ENCODE peak calls at places on chromosomes 5 and 9, in five cellular contexts. Y is GM06990, D is endothelial cell of umbilical vein, O is H1, Z is epithelial cell of esophagus. K is an unnamed sample.

GRCh38 chr9:126146254-126147145 is 180.1 kb upstream of the MVB12B start:
- DNase-seq in Y (peak), D (peak), O (peak), Z (peak), K (peak)

GRCh38 chr5:72301557-72301956 is 18.5 kb downstream of the MRPS27 start:
- DNase-seq in Y (peak), D (no peak), O (no peak), Z (no peak), K (no peak)

GRCh38 chr5:87010736-87011135 is 256.9 kb upstream of the RASA1 start:
- DNase-seq in Y (no peak), D (no peak), O (no peak), Z (no peak), K (no peak)

GRCh38 chr9:117008461-117008860 is 321.4 kb downstream of the TRIM32 start:
- DNase-seq in Y (no peak), D (no peak), O (no peak), Z (no peak), K (no peak)

GRCh38 chr5:143064207-143064606 is 294.0 kb downstream of the ARHGAP26 start:
- DNase-seq in Y (no peak), D (peak), O (no peak), Z (peak), K (peak)

GRCh38 chr5:11477786-11478185 is 426.5 kb downstream of the CTNND2 start:
- DNase-seq in Y (no peak), D (no peak), O (no peak), Z (no peak), K (no peak)

GRCh38 chr5:137036630-137037029 is 462.5 kb downstream of the SPOCK1 start:
- DNase-seq in Y (no peak), D (peak), O (peak), Z (no peak), K (no peak)

GRCh38 chr5:125189451-125190051 is 443.1 kb upstream of the ZNF608 start:
- DNase-seq in Y (no peak), D (peak), O (no peak), Z (peak), K (peak)

GRCh38 chr5:166722939-166723338 is 1568.5 kb upstream of the WWC1 start:
- DNase-seq in Y (no peak), D (no peak), O (no peak), Z (peak), K (peak)

GRCh38 chr9:96031366-96031824 is 155.9 kb downstream of the ERCC6L2 start:
- DNase-seq in Y (no peak), D (no peak), O (no peak), Z (peak), K (peak)

GRCh38 chr9:126633881-126634558 is 20.3 kb downstream of the LMX1B start:
- DNase-seq in Y (no peak), D (no peak), O (no peak), Z (peak), K (no peak)

GRCh38 chr5:126884269-126884819 is 107.4 kb downstream of the LMNB1 start:
- DNase-seq in Y (no peak), D (peak), O (no peak), Z (peak), K (peak)

GRCh38 chr5:115616892-115617291 is 8.9 kb downstream of the TMED7 start:
- DNase-seq in Y (no peak), D (no peak), O (no peak), Z (no peak), K (no peak)

GRCh38 chr9:113131689-113132151 is 19.1 kb upstream of the SLC31A2 start:
- DNase-seq in Y (no peak), D (peak), O (no peak), Z (peak), K (no peak)

GRCh38 chr5:121380066-121380465 is 471.6 kb upstream of the FTMT start:
- DNase-seq in Y (no peak), D (no peak), O (no peak), Z (no peak), K (no peak)

GRCh38 chr5:123089971-123090640 is 1.1 kb downstream of the PRDM6 start:
- DNase-seq in Y (no peak), D (peak), O (no peak), Z (peak), K (no peak)

GRCh38 chr5:89286320-89286719 is 403.3 kb upstream of the MEF2C start:
- DNase-seq in Y (no peak), D (no peak), O (no peak), Z (no peak), K (no peak)

GRCh38 chr9:133250741-133251170 is 24.2 kb downstream of the ABO start:
- DNase-seq in Y (no peak), D (no peak), O (no peak), Z (peak), K (peak)

GRCh38 chr5:143986567-143987242 is 174.7 kb downstream of the HMHB1 start:
- DNase-seq in Y (no peak), D (peak), O (no peak), Z (no peak), K (no peak)

GRCh38 chr5:68054625-68055024 is 160.9 kb upstream of the PIK3R1 start:
- DNase-seq in Y (no peak), D (peak), O (no peak), Z (no peak), K (no peak)

GRCh38 chr5:470961-471749 is 28.2 kb downstream of the EXOC3 start:
- DNase-seq in Y (no peak), D (no peak), O (no peak), Z (no peak), K (no peak)

GRCh38 chr9:91245432-91246313 is 116.0 kb downstream of the AUH start:
- DNase-seq in Y (no peak), D (peak), O (no peak), Z (peak), K (peak)

GRCh38 chr9:81906656-81907055 is 21.6 kb upstream of the SPATA31D4 start:
- DNase-seq in Y (no peak), D (no peak), O (no peak), Z (peak), K (peak)

GRCh38 chr5:87769137-87769536 is 356.4 kb upstream of the CCNH start:
- DNase-seq in Y (no peak), D (no peak), O (no peak), Z (peak), K (peak)

GRCh38 chr5:34923694-34924461 is 5.5 kb upstream of the DNAJC21 start:
- DNase-seq in Y (no peak), D (peak), O (no peak), Z (peak), K (peak)

GRCh38 chr5:159504106-159504856 is 174.0 kb upstream of the IL12B start:
- DNase-seq in Y (no peak), D (no peak), O (no peak), Z (peak), K (peak)

GRCh38 chr5:137735531-137736284 is at the start of gene KLHL3:
- DNase-seq in Y (peak), D (peak), O (peak), Z (peak), K (peak)

GRCh38 chr5:171906171-171906570 is 100.3 kb downstream of the FBXW11 start:
- DNase-seq in Y (no peak), D (peak), O (no peak), Z (no peak), K (no peak)

GRCh38 chr5:60023255-60023654 is 129.7 kb upstream of the PDE4D start:
- DNase-seq in Y (no peak), D (no peak), O (no peak), Z (no peak), K (no peak)

GRCh38 chr5:39526914-39527477 is 102.2 kb upstream of the DAB2 start:
- DNase-seq in Y (no peak), D (peak), O (no peak), Z (no peak), K (no peak)

GRCh38 chr5:177128551-177128976 is 5.0 kb upstream of the NSD1 start:
- DNase-seq in Y (no peak), D (no peak), O (no peak), Z (peak), K (peak)

GRCh38 chr5:79736528-79737514 is 47.2 kb downstream of the CMYA5 start:
- DNase-seq in Y (no peak), D (no peak), O (no peak), Z (no peak), K (no peak)

GRCh38 chr5:40206030-40206429 is 473.7 kb upstream of the PTGER4 start:
- DNase-seq in Y (no peak), D (no peak), O (no peak), Z (no peak), K (no peak)

GRCh38 chr5:126479810-126480209 is 56.6 kb downstream of the GRAMD2B start:
- DNase-seq in Y (no peak), D (no peak), O (no peak), Z (no peak), K (no peak)

GRCh38 chr5:100840364-100840763 is 62.7 kb downstream of the ST8SIA4 start:
- DNase-seq in Y (peak), D (peak), O (no peak), Z (peak), K (peak)

DNA sequence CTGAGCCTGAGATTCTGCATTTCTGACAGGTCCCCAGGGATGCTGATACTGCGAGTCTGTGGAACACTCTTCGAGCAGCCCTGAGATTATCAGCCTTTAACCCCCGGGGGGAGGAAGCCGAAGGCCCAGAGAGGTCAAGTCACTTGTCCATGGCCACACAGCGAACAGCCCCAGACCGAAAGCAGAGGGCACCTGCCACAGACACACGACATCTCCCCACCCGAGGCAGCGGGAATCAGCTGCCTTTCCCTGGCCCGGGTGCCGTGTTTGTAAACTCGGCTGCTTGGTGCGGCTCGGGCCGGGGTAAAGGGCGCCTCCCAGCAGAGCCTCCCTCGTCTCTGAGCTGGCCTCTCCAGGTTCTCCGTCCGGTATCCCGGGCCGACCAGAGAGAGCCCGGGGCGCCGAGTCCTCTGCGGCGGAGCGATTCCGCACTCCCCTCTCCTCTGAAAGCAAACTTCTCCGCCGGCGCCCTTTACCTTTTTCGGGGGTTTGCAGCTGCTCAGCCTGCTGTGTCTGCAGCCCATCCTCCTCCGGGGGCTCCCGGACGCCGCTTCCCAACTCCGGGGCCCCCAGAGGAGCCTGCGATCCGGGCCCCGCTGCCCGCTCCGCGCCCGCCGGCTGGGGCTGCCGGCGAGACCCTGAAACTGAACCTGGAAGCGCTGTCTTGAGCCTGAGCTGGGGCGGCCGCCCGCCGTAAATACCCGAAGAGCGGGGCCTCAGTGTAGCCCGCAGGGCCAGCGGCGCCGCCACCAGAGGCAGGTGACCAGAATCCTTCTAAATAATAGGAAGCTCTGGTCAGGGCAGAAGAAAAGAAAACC is at the start of gene CCDC69:
- DNase-seq in Y (peak), D (peak), O (no peak), Z (peak), K (peak)
- TF ChIP-seq CTCF in Y (no peak), D (peak), O (no peak), Z (no peak), K (peak)

GRCh38 chr5:61246768-61247307 is 84.6 kb upstream of the SMIM15 start:
- DNase-seq in Y (no peak), D (no peak), O (no peak), Z (no peak), K (no peak)

GRCh38 chr5:61245486-61245885 is 83.2 kb upstream of the SMIM15 start:
- DNase-seq in Y (no peak), D (no peak), O (no peak), Z (peak), K (peak)

DNA sequence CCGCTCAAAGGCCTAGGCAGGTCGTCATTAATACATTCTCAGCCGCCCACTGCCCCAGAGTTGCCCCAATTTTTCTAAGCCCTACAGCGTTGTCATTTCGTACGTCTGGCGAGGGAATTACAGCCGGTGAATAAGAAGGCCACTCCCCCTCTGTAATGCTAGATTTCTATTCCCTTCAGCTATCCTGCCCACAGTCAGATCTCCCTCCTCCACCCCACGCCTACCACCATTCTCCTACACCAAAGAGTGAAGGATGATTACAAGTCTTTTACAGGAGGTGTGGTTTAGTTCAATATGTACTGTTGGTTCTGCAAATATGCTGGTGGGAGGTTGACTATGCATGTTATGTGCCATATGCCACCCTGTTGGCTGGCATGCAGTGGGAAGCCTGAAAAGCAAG is 83.7 kb upstream of the SMIM15 start:
- DNase-seq in Y (no peak), D (no peak), O (no peak), Z (peak), K (peak)
- H3K4me3 ChIP-seq in Y (no peak), D (no peak), O (no peak), Z (no peak), K (no peak)

GRCh38 chr9:89430995-89431394 is 66.9 kb downstream of the SEMA4D start:
- DNase-seq in Y (no peak), D (no peak), O (no peak), Z (peak), K (peak)

GRCh38 chr9:89428222-89428761 is 69.6 kb downstream of the SEMA4D start:
- DNase-seq in Y (no peak), D (no peak), O (no peak), Z (no peak), K (no peak)

GRCh38 chr9:89427621-89428221 is 70.2 kb downstream of the SEMA4D start:
- DNase-seq in Y (no peak), D (no peak), O (no peak), Z (no peak), K (no peak)

GRCh38 chr9:89426389-89426961 is 71.4 kb downstream of the SEMA4D start:
- DNase-seq in Y (peak), D (no peak), O (no peak), Z (no peak), K (no peak)

DNA sequence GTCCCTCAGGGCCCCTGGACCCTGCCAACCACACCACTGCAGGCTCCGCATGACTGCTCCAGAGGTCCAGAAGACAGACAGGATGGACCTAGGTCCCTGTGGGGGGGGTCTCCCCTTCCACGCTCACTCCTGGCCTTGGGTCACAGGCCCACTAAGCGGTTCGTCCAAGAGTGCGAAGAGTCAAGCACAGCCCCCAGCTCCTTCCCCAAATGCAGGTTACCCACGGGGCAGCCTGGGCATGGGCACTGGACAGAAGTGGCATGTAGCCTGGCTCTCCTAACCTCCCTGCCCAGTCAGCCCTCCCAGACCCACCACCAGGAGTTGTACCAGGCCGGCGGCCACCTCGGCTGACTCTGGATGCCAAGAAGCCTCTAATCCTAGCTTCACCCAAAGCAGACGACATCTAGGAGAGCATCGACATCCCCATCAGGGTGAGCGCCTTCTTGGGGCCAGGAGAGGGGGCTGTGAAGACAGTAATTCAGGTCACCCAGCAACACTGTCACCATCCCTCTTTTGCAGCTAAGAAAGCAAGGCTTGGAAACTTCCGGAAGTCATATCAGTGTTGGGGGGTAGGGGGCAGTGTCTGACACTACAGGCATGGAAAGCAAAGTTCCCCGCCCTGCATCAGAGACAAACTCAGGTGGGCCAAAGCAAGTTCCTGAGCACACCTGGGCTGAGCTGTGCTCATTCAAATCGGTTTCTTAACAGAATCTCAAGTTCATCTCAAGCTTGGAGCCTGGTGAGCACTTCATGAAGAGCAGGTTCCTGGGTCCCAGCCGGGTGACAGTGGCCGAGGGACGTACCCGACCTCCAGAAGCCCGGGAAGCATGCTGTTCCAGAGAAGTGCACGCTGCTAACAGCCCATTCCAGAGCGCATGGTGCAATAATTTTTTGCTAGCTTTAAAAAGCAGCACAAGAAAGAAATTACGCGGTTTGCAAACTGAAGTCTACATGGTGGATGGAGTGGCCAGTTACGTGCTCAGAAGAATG is 68.7 kb downstream of the SEMA4D start:
- DNase-seq in Y (no peak), D (peak), O (peak), Z (no peak), K (no peak)
- TF ChIP-seq CTCF in Y (peak), D (peak), O (no peak), Z (no peak), K (peak)

DNA sequence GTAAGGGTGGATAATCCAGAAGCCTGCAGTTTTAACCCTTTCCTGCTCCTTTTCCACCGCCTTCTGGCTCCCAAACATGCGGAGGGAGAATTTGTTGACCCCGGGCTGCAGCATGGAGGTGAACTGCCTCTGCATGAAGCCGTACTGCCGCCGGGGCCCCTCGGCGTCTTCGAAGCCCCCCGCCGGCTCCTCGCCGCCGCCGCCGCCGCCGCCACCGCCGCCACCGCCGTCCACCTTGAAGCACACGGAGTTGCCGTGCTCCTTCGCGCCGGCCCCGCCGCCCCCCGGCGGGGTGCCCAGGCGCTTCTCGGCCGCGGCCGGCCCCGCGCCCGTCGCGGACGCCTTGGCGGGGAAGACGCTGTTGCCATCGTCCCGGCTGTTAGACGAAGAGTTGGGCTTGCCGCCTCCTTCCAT is 493 bp downstream of the HCN1 start:
- DNase-seq in Y (no peak), D (no peak), O (no peak), Z (no peak), K (no peak)
- H3K4me3 ChIP-seq in Y (no peak), D (no peak), O (peak), Z (no peak), K (no peak)

DNA sequence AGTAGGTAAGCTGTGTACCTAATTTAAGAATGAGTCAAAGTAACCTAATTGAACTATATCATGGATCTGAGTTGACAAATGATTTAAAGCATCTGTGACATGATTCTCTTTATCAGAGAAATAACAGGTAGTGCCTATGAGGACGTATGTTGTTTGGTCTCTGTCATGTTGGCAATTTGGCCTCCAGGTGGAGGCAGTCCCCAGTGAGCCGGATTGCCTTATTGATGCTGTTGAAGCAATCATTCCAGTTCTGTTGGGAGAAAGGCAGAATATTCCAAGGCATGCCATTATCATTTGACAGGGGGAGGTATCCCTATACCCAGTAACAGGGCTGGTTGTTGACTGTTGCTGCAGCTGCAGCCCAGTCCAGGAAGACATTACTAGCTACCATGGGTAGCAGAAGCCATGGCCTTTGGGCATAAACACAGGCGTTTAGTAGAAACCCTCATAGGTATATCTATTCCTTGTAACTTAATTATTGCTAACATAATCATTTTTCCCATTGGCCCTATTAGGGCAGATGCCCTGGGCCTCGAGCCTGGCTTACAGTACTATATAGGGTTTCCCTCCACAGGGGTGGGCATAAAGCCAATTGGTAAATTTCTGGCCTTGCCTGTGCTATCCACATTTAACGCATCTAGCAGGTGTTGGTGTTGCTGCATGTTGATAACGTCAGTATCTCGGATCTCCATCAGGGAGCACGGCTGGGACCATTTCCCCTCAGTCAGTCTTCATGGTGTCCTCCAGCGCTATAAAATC is 12.2 kb upstream of the SLC22A4 start:
- DNase-seq in Y (no peak), D (no peak), O (no peak), Z (peak), K (no peak)
- TF ChIP-seq CTCF in Y (no peak), D (no peak), O (no peak), Z (peak), K (peak)

DNA sequence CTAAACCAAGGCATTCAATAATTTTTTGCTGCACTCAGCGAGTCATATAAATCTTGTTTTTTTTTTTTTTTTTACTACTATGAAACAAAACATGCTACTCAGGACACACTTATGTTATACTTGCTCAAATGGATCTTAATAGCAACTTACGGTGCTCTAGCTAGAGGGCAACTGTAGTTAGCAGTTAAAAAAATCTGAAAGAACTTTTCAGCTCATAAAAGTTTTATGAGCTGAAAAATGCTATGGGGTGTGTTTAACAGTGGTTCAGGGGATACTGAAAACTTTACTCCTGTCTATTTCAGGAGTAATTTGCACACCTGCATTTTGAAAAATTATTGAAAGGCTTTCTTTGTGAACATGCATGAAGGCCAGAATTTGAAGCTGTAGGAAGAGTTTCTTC is 53.4 kb downstream of the VCAN start:
- DNase-seq in Y (no peak), D (no peak), O (no peak), Z (no peak), K (no peak)
- H3K4me3 ChIP-seq in Y (no peak), D (no peak), O (no peak), Z (no peak), K (no peak)